ENCODE peak calls at places on chromosomes 4 and X, in nine cellular contexts. M, H, I, E, T, Y, K, G and F are unnamed samples.

GRCh38 chr4:82491251-82491960 is 61.0 kb downstream of the ENOPH1 start:
- DNase-seq in M (no peak), H (no peak), I (no peak), E (no peak), T (no peak), Y (no peak), K (no peak), G (no peak), F (no peak)

GRCh38 chr4:95045429-95045828 is 287.7 kb downstream of the BMPR1B start:
- DNase-seq in M (no peak), H (no peak), I (peak; percentile 9), E (no peak), T (no peak), Y (no peak), K (no peak), G (no peak), F (no peak)

GRCh38 chr4:156388826-156389225 is 435.2 kb upstream of the CTSO start:
- DNase-seq in M (no peak), H (no peak), I (no peak), E (no peak), T (no peak), Y (no peak), K (no peak), G (no peak), F (no peak)

GRCh38 chr4:2301806-2302205 is 39.9 kb upstream of the MXD4 start:
- DNase-seq in M (no peak), H (no peak), I (no peak), E (no peak), T (no peak), Y (no peak), K (no peak), G (no peak), F (no peak)

GRCh38 chr4:27360651-27361347 is 500.2 kb downstream of the STIM2 start:
- DNase-seq in M (no peak), H (no peak), I (no peak), E (no peak), T (no peak), Y (no peak), K (peak; percentile 1), G (no peak), F (no peak)

GRCh38 chrX:71253253-71254091 is 468 bp downstream of the ZMYM3 start:
- DNase-seq in M (no peak), H (no peak), I (peak; percentile 57), E (no peak), T (peak; percentile 34), Y (peak; percentile 7), K (peak; percentile 37), G (peak; percentile 57), F (peak; percentile 59)

GRCh38 chrX:12946838-12947544 is 27.9 kb upstream of the TMSB4X start:
- DNase-seq in M (peak; percentile 47), H (peak; percentile 34), I (peak; percentile 83), E (peak; percentile 48), T (peak; percentile 75), Y (peak; percentile 65), K (peak; percentile 64), G (peak; percentile 53), F (peak; percentile 25)

GRCh38 chrX:69503835-69504625 is at the start of gene NALF2:
- DNase-seq in M (no peak), H (no peak), I (peak; percentile 70), E (peak; percentile 46), T (peak; percentile 63), Y (no peak), K (peak; percentile 55), G (peak; percentile 54), F (no peak)

GRCh38 chr4:182235016-182235415 is 8.2 kb upstream of the TENM3 start:
- DNase-seq in M (no peak), H (no peak), I (no peak), E (no peak), T (no peak), Y (no peak), K (no peak), G (no peak), F (no peak)

GRCh38 chr4:36775544-36775943 is 469.0 kb upstream of the NWD2 start:
- DNase-seq in M (no peak), H (no peak), I (no peak), E (no peak), T (no peak), Y (no peak), K (no peak), G (no peak), F (no peak)

GRCh38 chr4:45155081-45155777 is 428.9 kb upstream of the GNPDA2 start:
- DNase-seq in M (no peak), H (no peak), I (no peak), E (no peak), T (no peak), Y (no peak), K (no peak), G (no peak), F (no peak)

GRCh38 chr4:143337600-143338287 is 1.1 kb downstream of the GAB1 start:
- DNase-seq in M (no peak), H (peak; percentile 35), I (no peak), E (no peak), T (peak; percentile 59), Y (no peak), K (peak; percentile 15), G (no peak), F (peak; percentile 37)

GRCh38 chr4:81607947-81608346 is 136.2 kb upstream of the RASGEF1B start:
- DNase-seq in M (no peak), H (no peak), I (no peak), E (no peak), T (no peak), Y (no peak), K (no peak), G (no peak), F (no peak)

GRCh38 chr4:78166582-78166981 is 109.5 kb downstream of the FRAS1 start:
- DNase-seq in M (no peak), H (no peak), I (no peak), E (no peak), T (no peak), Y (no peak), K (no peak), G (no peak), F (no peak)

GRCh38 chr4:24800273-24800880 is 5.0 kb downstream of the SOD3 start:
- DNase-seq in M (no peak), H (no peak), I (no peak), E (no peak), T (no peak), Y (no peak), K (no peak), G (no peak), F (no peak)